ENCODE peak calls at places on chromosomes 16 and 17, in ten cellular contexts. W, R, P, F, Q, C, S, I, Y and K are unnamed samples.

GRCh38 chr16:82936941-82937551 is 310.3 kb downstream of the CDH13 start:
- DNase-seq in W (peak), R (no peak), P (no peak), F (peak), Q (peak), C (no peak), S (no peak), I (no peak), Y (no peak), K (no peak)

GRCh38 chr17:385195-385835 is 32.7 kb upstream of the RPH3AL start:
- DNase-seq in W (no peak), R (no peak), P (no peak), F (no peak), Q (peak), C (peak), S (peak), I (no peak), Y (peak), K (no peak)

GRCh38 chr16:69939821-69940585 is 11.1 kb upstream of the CLEC18A start:
- DNase-seq in W (no peak), R (no peak), P (no peak), F (no peak), Q (no peak), C (peak), S (no peak), I (no peak), Y (no peak), K (no peak)

GRCh38 chr16:81821422-81822128 is 42.5 kb downstream of the PLCG2 start:
- DNase-seq in W (no peak), R (no peak), P (no peak), F (peak), Q (no peak), C (no peak), S (no peak), I (peak), Y (no peak), K (no peak)

GRCh38 chr17:14095630-14096029 is 26.3 kb downstream of the COX10 start:
- DNase-seq in W (no peak), R (no peak), P (no peak), F (no peak), Q (no peak), C (no peak), S (no peak), I (no peak), Y (no peak), K (no peak)

GRCh38 chr17:69802045-69802740 is 272.8 kb upstream of the KCNJ16 start:
- DNase-seq in W (no peak), R (no peak), P (no peak), F (no peak), Q (no peak), C (no peak), S (no peak), I (no peak), Y (no peak), K (no peak)

GRCh38 chr16:70730016-70730415 is 44.2 kb upstream of the MTSS2 start:
- DNase-seq in W (no peak), R (no peak), P (no peak), F (no peak), Q (no peak), C (no peak), S (peak), I (no peak), Y (no peak), K (no peak)

GRCh38 chr16:57266531-57267268 is 17.8 kb downstream of the PLLP start:
- DNase-seq in W (no peak), R (no peak), P (peak), F (no peak), Q (no peak), C (no peak), S (no peak), I (no peak), Y (peak), K (no peak)

GRCh38 chr16:80029706-80030481 is 429.4 kb upstream of the MAF start:
- DNase-seq in W (peak), R (no peak), P (peak), F (peak), Q (peak), C (no peak), S (no peak), I (no peak), Y (no peak), K (no peak)

GRCh38 chr16:57634171-57634570 is 5.7 kb downstream of the ADGRG1 start:
- DNase-seq in W (no peak), R (no peak), P (no peak), F (no peak), Q (peak), C (no peak), S (no peak), I (no peak), Y (no peak), K (no peak)

GRCh38 chr16:85309656-85310587 is 197.7 kb upstream of the CIBAR2 start:
- DNase-seq in W (no peak), R (no peak), P (peak), F (no peak), Q (no peak), C (peak), S (peak), I (no peak), Y (no peak), K (no peak)

GRCh38 chr17:7549401-7550055 is 670 bp downstream of the TNFSF12 start:
- DNase-seq in W (no peak), R (no peak), P (no peak), F (no peak), Q (no peak), C (peak), S (no peak), I (no peak), Y (peak), K (no peak)

GRCh38 chr17:1216209-1216937 is 36.6 kb upstream of the ABR start:
- DNase-seq in W (no peak), R (no peak), P (no peak), F (no peak), Q (no peak), C (no peak), S (no peak), I (no peak), Y (no peak), K (no peak)

GRCh38 chr16:88316151-88316550 is 66.6 kb upstream of the ZNF469 start:
- DNase-seq in W (no peak), R (no peak), P (no peak), F (no peak), Q (no peak), C (no peak), S (no peak), I (no peak), Y (no peak), K (no peak)

GRCh38 chr17:43014020-43014615 is 7.5 kb downstream of the IFI35 start:
- DNase-seq in W (no peak), R (no peak), P (no peak), F (no peak), Q (no peak), C (no peak), S (no peak), I (no peak), Y (no peak), K (no peak)

GRCh38 chr17:59840329-59840907 is 52.3 kb downstream of the TUBD1 start:
- DNase-seq in W (peak), R (no peak), P (no peak), F (peak), Q (peak), C (no peak), S (no peak), I (no peak), Y (no peak), K (no peak)

GRCh38 chr17:3993493-3994220 is 29.4 kb upstream of the ATP2A3 start:
- DNase-seq in W (no peak), R (no peak), P (no peak), F (peak), Q (no peak), C (peak), S (no peak), I (peak), Y (no peak), K (no peak)

GRCh38 chr17:65538679-65539529 is 22.5 kb downstream of the AXIN2 start:
- DNase-seq in W (no peak), R (no peak), P (no peak), F (no peak), Q (no peak), C (no peak), S (no peak), I (no peak), Y (no peak), K (no peak)

GRCh38 chr16:54280751-54281150 is 5.8 kb downstream of the IRX3 start:
- DNase-seq in W (peak), R (no peak), P (no peak), F (peak), Q (peak), C (no peak), S (peak), I (no peak), Y (no peak), K (no peak)

GRCh38 chr16:70475054-70475871 is 20.9 kb downstream of the FCSK start:
- DNase-seq in W (no peak), R (no peak), P (no peak), F (no peak), Q (peak), C (no peak), S (no peak), I (no peak), Y (no peak), K (no peak)

GRCh38 chr17:3647769-3648540 is 11.4 kb downstream of the CTNS start:
- DNase-seq in W (peak), R (no peak), P (peak), F (peak), Q (peak), C (no peak), S (peak), I (no peak), Y (peak), K (no peak)

GRCh38 chr17:29560306-29560705 is 6.5 kb downstream of the ABHD15 start:
- DNase-seq in W (no peak), R (no peak), P (no peak), F (no peak), Q (no peak), C (no peak), S (peak), I (no peak), Y (no peak), K (no peak)

GRCh38 chr17:59649886-59650285 is 30.2 kb downstream of the CLTC start:
- DNase-seq in W (no peak), R (no peak), P (no peak), F (no peak), Q (no peak), C (no peak), S (no peak), I (no peak), Y (no peak), K (no peak)

GRCh38 chr17:11869680-11870394 is 127.4 kb downstream of the ZNF18 start:
- DNase-seq in W (no peak), R (no peak), P (no peak), F (no peak), Q (no peak), C (no peak), S (no peak), I (no peak), Y (no peak), K (no peak)

GRCh38 chr17:43430936-43431649 is 32.3 kb downstream of the ARL4D start:
- DNase-seq in W (no peak), R (no peak), P (no peak), F (no peak), Q (no peak), C (no peak), S (no peak), I (no peak), Y (no peak), K (no peak)

GRCh38 chr16:25135239-25135878 is 23.8 kb downstream of the LCMT1 start:
- DNase-seq in W (peak), R (no peak), P (no peak), F (peak), Q (peak), C (no peak), S (no peak), I (no peak), Y (peak), K (no peak)

GRCh38 chr16:23079683-23080221 is 69.5 kb downstream of the USP31 start:
- DNase-seq in W (peak), R (no peak), P (no peak), F (no peak), Q (peak), C (no peak), S (no peak), I (no peak), Y (peak), K (no peak)

GRCh38 chr17:1147664-1148063 is 32.1 kb downstream of the ABR start:
- DNase-seq in W (peak), R (no peak), P (peak), F (peak), Q (peak), C (no peak), S (peak), I (no peak), Y (peak), K (no peak)

GRCh38 chr17:16283705-16284104 is 66.7 kb downstream of the PIGL start:
- DNase-seq in W (peak), R (no peak), P (no peak), F (peak), Q (no peak), C (no peak), S (no peak), I (no peak), Y (no peak), K (no peak)

GRCh38 chr16:81130126-81130525 is 33.9 kb upstream of the GCSH start:
- DNase-seq in W (no peak), R (no peak), P (no peak), F (no peak), Q (no peak), C (no peak), S (no peak), I (no peak), Y (no peak), K (no peak)

GRCh38 chr16:12450381-12450780 is 353.3 kb downstream of the CPPED1 start:
- DNase-seq in W (no peak), R (no peak), P (no peak), F (no peak), Q (no peak), C (no peak), S (no peak), I (no peak), Y (no peak), K (no peak)

DNA sequence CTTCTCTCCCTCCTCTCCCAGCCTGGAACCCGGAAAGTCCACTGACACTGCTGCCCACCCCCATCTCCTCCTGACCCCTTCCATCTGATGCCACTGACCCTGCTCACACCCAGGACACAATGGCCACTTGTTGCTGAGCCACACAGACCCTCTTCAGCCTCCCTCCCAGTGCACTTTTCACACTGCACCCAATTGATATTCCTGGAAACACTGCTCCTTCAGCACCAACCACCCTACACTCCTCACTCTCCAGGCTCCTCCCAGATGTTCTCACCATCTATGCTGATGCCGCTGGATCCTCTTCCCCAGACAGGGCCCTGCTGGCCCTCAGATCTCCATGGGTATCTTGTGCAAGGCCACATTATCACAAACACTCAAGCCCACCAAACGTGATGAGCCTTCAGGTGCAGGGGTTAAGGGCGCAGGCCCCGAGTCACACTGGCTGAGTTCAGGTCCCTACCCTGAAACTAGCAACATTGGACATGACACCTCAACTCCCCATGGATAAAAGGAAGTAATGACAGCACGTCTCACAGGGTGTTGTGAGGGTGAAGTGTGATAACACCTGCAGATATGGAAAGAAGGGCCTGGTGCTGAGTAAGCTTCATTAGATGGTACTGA is 238.1 kb downstream of the ZNF423 start:
- DNase-seq in W (no peak), R (no peak), P (no peak), F (no peak), Q (no peak), C (no peak), S (no peak), I (no peak), Y (no peak), K (no peak)
- H3K4me3 ChIP-seq in W (no peak), R (no peak), P (no peak), F (no peak), Q (no peak), C (no peak), S (no peak), I (no peak), Y (no peak), K (no peak)

DNA sequence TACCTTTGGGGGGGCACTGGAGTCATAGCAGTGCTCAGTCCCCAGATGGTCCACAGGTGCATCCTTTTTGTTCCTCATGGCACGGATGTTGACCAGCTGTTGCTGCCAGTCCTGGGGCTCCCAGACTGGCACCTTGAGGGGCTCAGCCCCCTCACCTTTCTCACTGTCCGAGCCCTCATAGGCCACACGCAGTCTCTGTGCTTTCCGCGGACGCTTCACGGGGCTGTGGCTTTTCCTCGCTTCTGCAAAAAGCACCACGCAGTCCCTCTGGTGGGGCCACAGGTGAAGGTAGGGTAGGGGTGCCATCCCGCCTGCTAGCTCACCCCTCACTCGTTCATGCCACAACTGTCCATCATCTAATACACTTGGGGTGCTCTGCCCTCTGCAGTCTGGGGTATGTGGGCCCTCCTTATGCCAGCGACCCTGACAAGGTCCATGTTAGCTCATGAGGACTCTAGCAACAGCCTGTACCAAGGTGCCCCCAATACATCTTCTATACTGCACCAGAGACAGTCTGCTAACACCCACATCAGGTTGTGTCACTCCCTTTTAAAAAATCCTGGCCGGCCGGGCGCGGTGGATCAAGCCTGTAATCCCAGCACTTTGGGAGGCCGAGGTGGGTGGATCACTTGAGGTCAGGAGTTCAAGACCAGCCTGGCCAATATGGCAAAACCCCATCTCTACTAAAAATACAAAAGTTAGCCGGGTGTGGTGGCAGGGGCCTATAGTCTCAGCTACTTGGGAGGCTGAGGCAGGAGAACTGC is 1.3 kb downstream of the NTHL1 start:
- DNase-seq in W (no peak), R (no peak), P (no peak), F (no peak), Q (no peak), C (no peak), S (no peak), I (no peak), Y (no peak), K (no peak)
- H3K4me3 ChIP-seq in W (no peak), R (peak), P (no peak), F (no peak), Q (no peak), C (peak), S (no peak), I (peak), Y (peak), K (peak)

GRCh38 chr17:47870042-47870441 is 19.1 kb upstream of the SP6 start:
- DNase-seq in W (no peak), R (no peak), P (no peak), F (no peak), Q (no peak), C (no peak), S (no peak), I (no peak), Y (no peak), K (no peak)
- H3K4me3 ChIP-seq in W (no peak), R (no peak), P (no peak), F (no peak), Q (no peak), C (no peak), S (no peak), I (no peak), Y (no peak), K (no peak)

DNA sequence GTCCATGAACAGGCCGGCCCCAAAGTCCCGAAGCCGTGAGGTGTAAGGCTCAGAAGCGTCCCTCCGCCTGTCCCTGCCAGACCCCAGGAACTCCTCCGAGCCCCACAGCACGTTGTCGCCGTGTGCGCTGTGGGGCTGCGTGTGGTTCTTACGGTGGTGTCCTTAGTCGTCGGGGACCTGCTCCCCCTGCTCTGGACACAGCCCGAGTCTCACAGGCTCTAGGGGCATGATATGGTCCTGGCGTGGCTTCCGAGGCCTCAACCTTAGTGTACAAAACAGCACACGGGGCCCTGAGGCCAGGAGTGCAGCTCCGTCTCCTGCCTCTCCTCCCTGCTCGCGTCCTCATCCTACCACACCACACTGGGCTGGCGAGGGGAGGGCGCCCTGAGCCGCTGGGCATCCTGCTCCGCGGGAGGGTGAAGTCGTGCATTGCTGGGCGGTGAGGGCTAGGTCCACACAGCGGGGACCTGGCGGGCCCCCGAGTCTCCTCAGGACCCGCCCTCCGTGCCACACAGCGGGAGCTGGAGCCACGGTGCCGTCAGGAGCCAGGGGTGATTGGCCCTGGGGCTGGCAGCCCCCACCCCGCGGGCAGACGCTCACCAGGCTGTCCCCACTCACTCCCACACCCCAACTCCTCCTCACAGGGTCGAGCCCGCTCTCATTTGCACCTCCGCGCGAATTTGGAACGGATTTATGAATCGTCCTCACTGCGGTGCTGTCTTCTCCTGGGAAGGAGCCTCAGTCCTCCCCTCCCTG is 1.1 kb upstream of the MAFG start:
- DNase-seq in W (no peak), R (no peak), P (no peak), F (no peak), Q (no peak), C (no peak), S (no peak), I (no peak), Y (no peak), K (no peak)
- H3K4me3 ChIP-seq in W (peak), R (peak), P (peak), F (peak), Q (peak), C (peak), S (peak), I (peak), Y (peak), K (peak)

GRCh38 chr16:89482824-89483220 is 7.5 kb downstream of the ANKRD11 start:
- DNase-seq in W (no peak), R (no peak), P (no peak), F (no peak), Q (no peak), C (no peak), S (no peak), I (no peak), Y (peak), K (no peak)

GRCh38 chr16:89484088-89484501 is 6.3 kb downstream of the ANKRD11 start:
- DNase-seq in W (no peak), R (no peak), P (no peak), F (no peak), Q (no peak), C (no peak), S (no peak), I (no peak), Y (no peak), K (no peak)

GRCh38 chr16:89484923-89485679 is 5.3 kb downstream of the ANKRD11 start:
- DNase-seq in W (no peak), R (no peak), P (no peak), F (no peak), Q (no peak), C (no peak), S (no peak), I (peak), Y (no peak), K (no peak)

GRCh38 chr16:89489040-89489721 is 1.2 kb downstream of the ANKRD11 start:
- DNase-seq in W (peak), R (peak), P (peak), F (peak), Q (peak), C (peak), S (peak), I (peak), Y (peak), K (peak)

DNA sequence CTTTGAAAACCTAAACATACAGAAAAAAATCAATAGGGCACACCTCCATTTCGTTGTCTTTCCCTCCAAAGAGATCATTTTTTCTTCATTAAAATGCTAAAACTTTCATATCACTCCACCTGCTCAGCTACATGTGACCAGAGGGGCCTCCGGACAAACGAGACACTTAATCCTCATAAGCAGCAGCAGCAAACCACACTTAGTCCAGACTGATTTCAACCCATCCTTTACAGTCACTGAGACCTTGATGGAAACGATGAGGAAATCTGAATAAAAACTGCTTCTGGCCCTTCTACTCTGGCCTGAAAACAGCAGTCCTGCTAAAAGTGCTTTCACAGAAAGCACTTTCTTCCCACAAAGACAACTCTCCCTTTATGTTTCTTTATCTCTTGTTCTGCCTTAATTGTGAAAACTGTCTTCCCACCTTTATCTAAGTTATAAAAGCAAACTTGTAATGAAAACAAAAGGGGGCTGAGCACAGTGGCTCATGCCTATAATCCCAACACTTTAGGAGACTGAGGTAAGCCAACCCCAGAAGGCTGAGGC is 4.6 kb downstream of the ANKRD11 start:
- DNase-seq in W (no peak), R (no peak), P (no peak), F (no peak), Q (no peak), C (no peak), S (no peak), I (no peak), Y (no peak), K (no peak)
- H3K4me3 ChIP-seq in W (no peak), R (no peak), P (no peak), F (no peak), Q (no peak), C (no peak), S (no peak), I (peak), Y (no peak), K (no peak)